ENCODE peak calls at places on chromosome 18, in seven cellular contexts. M is cardiac fibroblast; A is C1 segment of cervical spinal cord; J is GM12878; H is effector CD4-positive, alpha-beta T cell; I is NCI-H748 treated with DMSO at 0.1 percent for 48 hours; R is tibial artery. V is an unnamed sample.

GRCh38 chr18:79573921-79574491 is 105.6 kb upstream of the CTDP1 start:
- DNase-seq in M (no peak), A (no peak), J (no peak), H (peak; percentile 0), I (no peak), R (no peak), V (no peak)

GRCh38 chr18:29074147-29074546 is 897.2 kb upstream of the CDH2 start:
- DNase-seq in M (no peak), A (no peak), J (no peak), H (no peak), I (no peak), R (no peak), V (no peak)

GRCh38 chr18:79738565-79739439 is 58.9 kb upstream of the KCNG2 start:
- DNase-seq in M (peak; percentile 9), A (peak; percentile 35), J (no peak), H (no peak), I (no peak), R (no peak), V (no peak)

GRCh38 chr18:80198994-80199748 is 48.1 kb downstream of the PARD6G start:
- DNase-seq in M (no peak), A (no peak), J (no peak), H (no peak), I (no peak), R (no peak), V (no peak)

GRCh38 chr18:50611529-50611941 is 51.6 kb downstream of the MAPK4 start:
- DNase-seq in M (no peak), A (no peak), J (no peak), H (no peak), I (no peak), R (no peak), V (no peak)

GRCh38 chr18:8526316-8526715 is 82.9 kb upstream of the RAB12 start:
- DNase-seq in M (no peak), A (peak; percentile 17), J (no peak), H (no peak), I (no peak), R (no peak), V (no peak)

GRCh38 chr18:6920099-6920955 is 190.8 kb downstream of the ARHGAP28 start:
- DNase-seq in M (peak; percentile 83), A (no peak), J (no peak), H (no peak), I (peak; percentile 32), R (peak; percentile 47), V (peak; percentile 58)

GRCh38 chr18:63907649-63908048 is at the start of gene SERPINB10:
- DNase-seq in M (no peak), A (no peak), J (no peak), H (no peak), I (no peak), R (no peak), V (no peak)

GRCh38 chr18:42053188-42053781 is 98.3 kb downstream of the PIK3C3 start:
- DNase-seq in M (peak; percentile 74), A (no peak), J (peak; percentile 4), H (peak; percentile 55), I (peak; percentile 48), R (peak; percentile 41), V (peak; percentile 37)

GRCh38 chr18:51226068-51226467 is 28.6 kb upstream of the MEX3C start:
- DNase-seq in M (no peak), A (no peak), J (no peak), H (no peak), I (no peak), R (no peak), V (no peak)

V was measured in neuronal stem cell.